ENCODE peak calls at places on chromosomes 7 and 10, in eight cellular contexts. One of them, this sample, is unnamed.

GRCh38 chr10:76040107-76040829 is 608.8 kb downstream of the LRMDA start:
- DNase-seq in left colon: no peak
- DNase-seq in nephron progenitor cell: no peak
- DNase-seq in HEK293T: peak
- DNase-seq in frontal cortex: no peak
- DNase-seq in COR-L47: no peak
- DNase-seq in RPMI7951: no peak
- DNase-seq in NCI-H69: peak
- DNase-seq in this sample: no peak

GRCh38 chr7:109986701-109987100 is 1104.2 kb upstream of the LRRN3 start:
- DNase-seq in left colon: no peak
- DNase-seq in nephron progenitor cell: no peak
- DNase-seq in HEK293T: no peak
- DNase-seq in frontal cortex: no peak
- DNase-seq in COR-L47: no peak
- DNase-seq in RPMI7951: no peak
- DNase-seq in NCI-H69: no peak
- DNase-seq in this sample: no peak

GRCh38 chr10:17226891-17227303 is 1.1 kb upstream of the VIM start:
- DNase-seq in left colon: no peak
- DNase-seq in nephron progenitor cell: no peak
- DNase-seq in HEK293T: no peak
- DNase-seq in frontal cortex: no peak
- DNase-seq in COR-L47: no peak
- DNase-seq in RPMI7951: peak
- DNase-seq in NCI-H69: no peak
- DNase-seq in this sample: no peak

GRCh38 chr10:317219-317868 is 182.1 kb downstream of the ZMYND11 start:
- DNase-seq in left colon: peak
- DNase-seq in nephron progenitor cell: no peak
- DNase-seq in HEK293T: no peak
- DNase-seq in frontal cortex: no peak
- DNase-seq in COR-L47: no peak
- DNase-seq in RPMI7951: no peak
- DNase-seq in NCI-H69: no peak
- DNase-seq in this sample: no peak

GRCh38 chr10:76632158-76633051 is 1005.2 kb downstream of the KCNMA1 start:
- DNase-seq in left colon: peak
- DNase-seq in nephron progenitor cell: peak
- DNase-seq in HEK293T: peak
- DNase-seq in frontal cortex: no peak
- DNase-seq in COR-L47: peak
- DNase-seq in RPMI7951: peak
- DNase-seq in NCI-H69: peak
- DNase-seq in this sample: no peak

GRCh38 chr10:1036341-1036791 is 10.7 kb upstream of the IDI2 start:
- DNase-seq in left colon: no peak
- DNase-seq in nephron progenitor cell: no peak
- DNase-seq in HEK293T: no peak
- DNase-seq in frontal cortex: no peak
- DNase-seq in COR-L47: no peak
- DNase-seq in RPMI7951: peak
- DNase-seq in NCI-H69: no peak
- DNase-seq in this sample: no peak

GRCh38 chr7:130299909-130300308 is 6.9 kb downstream of the CPA4 start:
- DNase-seq in left colon: no peak
- DNase-seq in nephron progenitor cell: no peak
- DNase-seq in HEK293T: no peak
- DNase-seq in frontal cortex: no peak
- DNase-seq in COR-L47: no peak
- DNase-seq in RPMI7951: peak
- DNase-seq in NCI-H69: no peak
- DNase-seq in this sample: no peak

GRCh38 chr10:50250058-50250854 is 1.1 kb downstream of the ASAH2 start:
- DNase-seq in left colon: no peak
- DNase-seq in nephron progenitor cell: no peak
- DNase-seq in HEK293T: no peak
- DNase-seq in frontal cortex: no peak
- DNase-seq in COR-L47: no peak
- DNase-seq in RPMI7951: no peak
- DNase-seq in NCI-H69: no peak
- DNase-seq in this sample: no peak

GRCh38 chr10:12350167-12350872 is 973 bp downstream of the CAMK1D start:
- DNase-seq in left colon: peak
- DNase-seq in nephron progenitor cell: peak
- DNase-seq in HEK293T: peak
- DNase-seq in frontal cortex: no peak
- DNase-seq in COR-L47: no peak
- DNase-seq in RPMI7951: no peak
- DNase-seq in NCI-H69: peak
- DNase-seq in this sample: peak

GRCh38 chr10:29555746-29556481 is 78.9 kb downstream of the SVIL start:
- DNase-seq in left colon: no peak
- DNase-seq in nephron progenitor cell: no peak
- DNase-seq in HEK293T: no peak
- DNase-seq in frontal cortex: no peak
- DNase-seq in COR-L47: peak
- DNase-seq in RPMI7951: peak
- DNase-seq in NCI-H69: peak
- DNase-seq in this sample: no peak

GRCh38 chr7:55065511-55066229 is 46.9 kb downstream of the EGFR start:
- DNase-seq in left colon: no peak
- DNase-seq in nephron progenitor cell: peak
- DNase-seq in HEK293T: no peak
- DNase-seq in frontal cortex: no peak
- DNase-seq in COR-L47: no peak
- DNase-seq in RPMI7951: peak
- DNase-seq in NCI-H69: no peak
- DNase-seq in this sample: no peak

GRCh38 chr7:128029405-128029995 is 1.7 kb downstream of the LRRC4 start:
- DNase-seq in left colon: no peak
- DNase-seq in nephron progenitor cell: no peak
- DNase-seq in HEK293T: no peak
- DNase-seq in frontal cortex: no peak
- DNase-seq in COR-L47: no peak
- DNase-seq in RPMI7951: no peak
- DNase-seq in NCI-H69: no peak
- DNase-seq in this sample: no peak

GRCh38 chr7:96397936-96398596 is 76.2 kb upstream of the SLC25A13 start:
- DNase-seq in left colon: no peak
- DNase-seq in nephron progenitor cell: peak
- DNase-seq in HEK293T: no peak
- DNase-seq in frontal cortex: no peak
- DNase-seq in COR-L47: no peak
- DNase-seq in RPMI7951: no peak
- DNase-seq in NCI-H69: no peak
- DNase-seq in this sample: no peak

GRCh38 chr7:39184387-39184786 is 206.7 kb downstream of the POU6F2 start:
- DNase-seq in left colon: peak
- DNase-seq in nephron progenitor cell: no peak
- DNase-seq in HEK293T: peak
- DNase-seq in frontal cortex: no peak
- DNase-seq in COR-L47: no peak
- DNase-seq in RPMI7951: no peak
- DNase-seq in NCI-H69: peak
- DNase-seq in this sample: no peak

GRCh38 chr10:101118031-101118430 is 13.1 kb upstream of the TLX1 start:
- DNase-seq in left colon: no peak
- DNase-seq in nephron progenitor cell: no peak
- DNase-seq in HEK293T: no peak
- DNase-seq in frontal cortex: no peak
- DNase-seq in COR-L47: no peak
- DNase-seq in RPMI7951: no peak
- DNase-seq in NCI-H69: no peak
- DNase-seq in this sample: no peak

GRCh38 chr10:9289811-9290210 is 1235.3 kb downstream of the GATA3 start:
- DNase-seq in left colon: no peak
- DNase-seq in nephron progenitor cell: no peak
- DNase-seq in HEK293T: no peak
- DNase-seq in frontal cortex: no peak
- DNase-seq in COR-L47: no peak
- DNase-seq in RPMI7951: no peak
- DNase-seq in NCI-H69: no peak
- DNase-seq in this sample: no peak